ENCODE peak calls at places on chromosomes 5 and 9, in five cellular contexts. One of them, this sample, is unnamed.

GRCh38 chr5:67115804-67116203 is 80.8 kb downstream of the CD180 start:
- DNase-seq in H9: no peak
- DNase-seq in ELR: no peak
- DNase-seq in CD4-positive, alpha-beta T cell: no peak
- DNase-seq in C1 segment of cervical spinal cord: no peak
- DNase-seq in this sample: no peak

GRCh38 chr5:85741972-85742371 is 875.8 kb upstream of the COX7C start:
- DNase-seq in H9: no peak
- DNase-seq in ELR: no peak
- DNase-seq in CD4-positive, alpha-beta T cell: no peak
- DNase-seq in C1 segment of cervical spinal cord: no peak
- DNase-seq in this sample: no peak

GRCh38 chr9:93340091-93340490 is 111.4 kb upstream of the FAM120A start:
- DNase-seq in H9: no peak
- DNase-seq in ELR: no peak
- DNase-seq in CD4-positive, alpha-beta T cell: no peak
- DNase-seq in C1 segment of cervical spinal cord: no peak
- DNase-seq in this sample: no peak

GRCh38 chr5:129930221-129930620 is 26.0 kb downstream of the CHSY3 start:
- DNase-seq in H9: no peak
- DNase-seq in ELR: no peak
- DNase-seq in CD4-positive, alpha-beta T cell: no peak
- DNase-seq in C1 segment of cervical spinal cord: no peak
- DNase-seq in this sample: no peak

GRCh38 chr5:16930487-16930886 is 5.6 kb downstream of the MYO10 start:
- DNase-seq in H9: no peak
- DNase-seq in ELR: no peak
- DNase-seq in CD4-positive, alpha-beta T cell: no peak
- DNase-seq in C1 segment of cervical spinal cord: no peak
- DNase-seq in this sample: no peak

GRCh38 chr5:53037141-53037859 is 48.1 kb downstream of the ITGA2 start:
- DNase-seq in H9: no peak
- DNase-seq in ELR: peak; percentile 93
- DNase-seq in CD4-positive, alpha-beta T cell: no peak
- DNase-seq in C1 segment of cervical spinal cord: no peak
- DNase-seq in this sample: peak; percentile 44

GRCh38 chr9:95465115-95465514 is 51.7 kb downstream of the PTCH1 start:
- DNase-seq in H9: no peak
- DNase-seq in ELR: no peak
- DNase-seq in CD4-positive, alpha-beta T cell: no peak
- DNase-seq in C1 segment of cervical spinal cord: no peak
- DNase-seq in this sample: no peak

GRCh38 chr9:16221822-16222547 is 648.5 kb downstream of the BNC2 start:
- DNase-seq in H9: no peak
- DNase-seq in ELR: no peak
- DNase-seq in CD4-positive, alpha-beta T cell: no peak
- DNase-seq in C1 segment of cervical spinal cord: no peak
- DNase-seq in this sample: peak; percentile 63

GRCh38 chr5:89878140-89878570 is 531.4 kb downstream of the CETN3 start:
- DNase-seq in H9: no peak
- DNase-seq in ELR: peak; percentile 55
- DNase-seq in CD4-positive, alpha-beta T cell: no peak
- DNase-seq in C1 segment of cervical spinal cord: no peak
- DNase-seq in this sample: peak; percentile 89

GRCh38 chr9:98807070-98807810 is at the start of gene GALNT12:
- DNase-seq in H9: peak; percentile 67
- DNase-seq in ELR: peak; percentile 53
- DNase-seq in CD4-positive, alpha-beta T cell: peak; percentile 60
- DNase-seq in C1 segment of cervical spinal cord: peak; percentile 54
- DNase-seq in this sample: no peak

GRCh38 chr5:17978954-17979353 is 344.7 kb downstream of the TAF11L14 start:
- DNase-seq in H9: no peak
- DNase-seq in ELR: no peak
- DNase-seq in CD4-positive, alpha-beta T cell: no peak
- DNase-seq in C1 segment of cervical spinal cord: no peak
- DNase-seq in this sample: no peak

GRCh38 chr9:70935856-70936255 is 185.6 kb downstream of the TRPM3 start:
- DNase-seq in H9: no peak
- DNase-seq in ELR: no peak
- DNase-seq in CD4-positive, alpha-beta T cell: no peak
- DNase-seq in C1 segment of cervical spinal cord: no peak
- DNase-seq in this sample: peak; percentile 52

GRCh38 chr5:151284392-151284967 is 19.1 kb downstream of the SLC36A3 start:
- DNase-seq in H9: peak; percentile 43
- DNase-seq in ELR: peak; percentile 17
- DNase-seq in CD4-positive, alpha-beta T cell: no peak
- DNase-seq in C1 segment of cervical spinal cord: no peak
- DNase-seq in this sample: no peak

GRCh38 chr9:113853333-113853732 is 22.8 kb upstream of the ZNF618 start:
- DNase-seq in H9: no peak
- DNase-seq in ELR: peak; percentile 35
- DNase-seq in CD4-positive, alpha-beta T cell: no peak
- DNase-seq in C1 segment of cervical spinal cord: no peak
- DNase-seq in this sample: no peak

GRCh38 chr9:93005876-93006275 is 52.6 kb upstream of the SUSD3 start:
- DNase-seq in H9: no peak
- DNase-seq in ELR: no peak
- DNase-seq in CD4-positive, alpha-beta T cell: no peak
- DNase-seq in C1 segment of cervical spinal cord: no peak
- DNase-seq in this sample: no peak

GRCh38 chr5:60671899-60672692 is 27.9 kb downstream of the DEPDC1B start:
- DNase-seq in H9: no peak
- DNase-seq in ELR: no peak
- DNase-seq in CD4-positive, alpha-beta T cell: no peak
- DNase-seq in C1 segment of cervical spinal cord: no peak
- DNase-seq in this sample: no peak

GRCh38 chr9:117545846-117546245 is 131.0 kb upstream of the ASTN2 start:
- DNase-seq in H9: no peak
- DNase-seq in ELR: no peak
- DNase-seq in CD4-positive, alpha-beta T cell: no peak
- DNase-seq in C1 segment of cervical spinal cord: no peak
- DNase-seq in this sample: no peak

GRCh38 chr5:145598184-145598583 is 237.0 kb downstream of the PRELID2 start:
- DNase-seq in H9: no peak
- DNase-seq in ELR: no peak
- DNase-seq in CD4-positive, alpha-beta T cell: no peak
- DNase-seq in C1 segment of cervical spinal cord: no peak
- DNase-seq in this sample: no peak

GRCh38 chr5:33563983-33564908 is 123.5 kb downstream of the TARS1 start:
- DNase-seq in H9: no peak
- DNase-seq in ELR: no peak
- DNase-seq in CD4-positive, alpha-beta T cell: no peak
- DNase-seq in C1 segment of cervical spinal cord: no peak
- DNase-seq in this sample: no peak

GRCh38 chr5:98679963-98680362 is 93.5 kb upstream of the RGMB start:
- DNase-seq in H9: no peak
- DNase-seq in ELR: peak; percentile 18
- DNase-seq in CD4-positive, alpha-beta T cell: no peak
- DNase-seq in C1 segment of cervical spinal cord: no peak
- DNase-seq in this sample: no peak

GRCh38 chr5:89342106-89342876 is 459.3 kb upstream of the MEF2C start:
- DNase-seq in H9: no peak
- DNase-seq in ELR: peak; percentile 66
- DNase-seq in CD4-positive, alpha-beta T cell: no peak
- DNase-seq in C1 segment of cervical spinal cord: no peak
- DNase-seq in this sample: peak; percentile 67

GRCh38 chr9:114108016-114108833 is 9.1 kb upstream of the KIF12 start:
- DNase-seq in H9: peak; percentile 92
- DNase-seq in ELR: peak; percentile 82
- DNase-seq in CD4-positive, alpha-beta T cell: peak; percentile 35
- DNase-seq in C1 segment of cervical spinal cord: peak; percentile 61
- DNase-seq in this sample: peak; percentile 47

GRCh38 chr9:111599092-111599947 is at the start of gene PTGR1:
- DNase-seq in H9: peak; percentile 84
- DNase-seq in ELR: peak; percentile 93
- DNase-seq in CD4-positive, alpha-beta T cell: no peak
- DNase-seq in C1 segment of cervical spinal cord: peak; percentile 79
- DNase-seq in this sample: peak; percentile 77

GRCh38 chr9:7139886-7140285 is 382.1 kb downstream of the KDM4C start:
- DNase-seq in H9: no peak
- DNase-seq in ELR: no peak
- DNase-seq in CD4-positive, alpha-beta T cell: no peak
- DNase-seq in C1 segment of cervical spinal cord: no peak
- DNase-seq in this sample: no peak

GRCh38 chr5:65742565-65743231 is 20.7 kb downstream of the NLN start:
- DNase-seq in H9: no peak
- DNase-seq in ELR: peak; percentile 93
- DNase-seq in CD4-positive, alpha-beta T cell: no peak
- DNase-seq in C1 segment of cervical spinal cord: no peak
- DNase-seq in this sample: peak; percentile 75

GRCh38 chr9:129665008-129665771 is at the start of gene PRRX2:
- DNase-seq in H9: no peak
- DNase-seq in ELR: peak; percentile 50
- DNase-seq in CD4-positive, alpha-beta T cell: peak; percentile 15
- DNase-seq in C1 segment of cervical spinal cord: no peak
- DNase-seq in this sample: peak; percentile 56

GRCh38 chr9:81861644-81862043 is 66.6 kb upstream of the SPATA31D4 start:
- DNase-seq in H9: no peak
- DNase-seq in ELR: peak; percentile 86
- DNase-seq in CD4-positive, alpha-beta T cell: no peak
- DNase-seq in C1 segment of cervical spinal cord: no peak
- DNase-seq in this sample: peak; percentile 28

GRCh38 chr5:57889558-57889957 is 406.9 kb upstream of the ACTBL2 start:
- DNase-seq in H9: no peak
- DNase-seq in ELR: peak; percentile 90
- DNase-seq in CD4-positive, alpha-beta T cell: no peak
- DNase-seq in C1 segment of cervical spinal cord: no peak
- DNase-seq in this sample: peak; percentile 24

GRCh38 chr5:55030676-55031445 is 6.8 kb downstream of the GZMK start:
- DNase-seq in H9: no peak
- DNase-seq in ELR: no peak
- DNase-seq in CD4-positive, alpha-beta T cell: no peak
- DNase-seq in C1 segment of cervical spinal cord: no peak
- DNase-seq in this sample: no peak

GRCh38 chr5:9351535-9351934 is 194.3 kb downstream of the SEMA5A start:
- DNase-seq in H9: no peak
- DNase-seq in ELR: no peak
- DNase-seq in CD4-positive, alpha-beta T cell: no peak
- DNase-seq in C1 segment of cervical spinal cord: no peak
- DNase-seq in this sample: no peak

GRCh38 chr9:132997591-132997990 is 19.1 kb downstream of the GFI1B start:
- DNase-seq in H9: no peak
- DNase-seq in ELR: no peak
- DNase-seq in CD4-positive, alpha-beta T cell: no peak
- DNase-seq in C1 segment of cervical spinal cord: no peak
- DNase-seq in this sample: peak; percentile 38

GRCh38 chr5:9037048-9037447 is 508.8 kb downstream of the SEMA5A start:
- DNase-seq in H9: no peak
- DNase-seq in ELR: no peak
- DNase-seq in CD4-positive, alpha-beta T cell: no peak
- DNase-seq in C1 segment of cervical spinal cord: no peak
- DNase-seq in this sample: no peak

This sample was measured in stromal cell of bone marrow.